ENCODE peak calls at places on chromosomes 5 and 9, in four cellular contexts. B is heart left ventricle, Y is upper lobe of right lung, M is A549. X is an unnamed sample. For H3K4me1, the result is how much of the 10 kb centered on the place peaks cover.

GRCh38 chr9:69178583-69179011 is 4.5 kb downstream of the TJP2 start:
- DNase-seq in B (no peak), Y (no peak), M (peak), X (no peak)

GRCh38 chr9:136048560-136049411 is 46.3 kb downstream of the NACC2 start:
- DNase-seq in B (no peak), Y (peak), M (no peak), X (no peak)

GRCh38 chr9:33329117-33329563 is 38.8 kb downstream of the NFX1 start:
- DNase-seq in B (peak), Y (no peak), M (peak), X (no peak)

GRCh38 chr5:76175051-76175666 is 92.0 kb downstream of the SV2C start:
- DNase-seq in B (peak), Y (no peak), M (peak), X (peak)

GRCh38 chr9:78213696-78214095 is 22.2 kb upstream of the CEP78 start:
- DNase-seq in B (no peak), Y (no peak), M (no peak), X (no peak)

GRCh38 chr5:61768692-61769281 is 436.7 kb downstream of the ZSWIM6 start:
- DNase-seq in B (no peak), Y (no peak), M (peak), X (no peak)

GRCh38 chr9:114178756-114179450 is 23.6 kb downstream of the COL27A1 start:
- DNase-seq in B (peak), Y (peak), M (no peak), X (no peak)

GRCh38 chr5:122351416-122352157 is 39.5 kb downstream of the SNCAIP start:
- DNase-seq in B (no peak), Y (no peak), M (no peak), X (no peak)

GRCh38 chr5:77638763-77639451 is 394 bp upstream of the OTP start:
- DNase-seq in B (no peak), Y (no peak), M (no peak), X (peak)

GRCh38 chr9:117250610-117251215 is 164.1 kb downstream of the ASTN2 start:
- DNase-seq in B (no peak), Y (no peak), M (no peak), X (no peak)

GRCh38 chr5:152462021-152462721 is 57.1 kb upstream of the NMUR2 start:
- DNase-seq in B (no peak), Y (no peak), M (peak), X (no peak)

GRCh38 chr9:115972802-115973201 is 180.8 kb upstream of the PAPPA start:
- DNase-seq in B (no peak), Y (no peak), M (no peak), X (no peak)

GRCh38 chr5:180343846-180344327 is 9.2 kb downstream of the GFPT2 start:
- DNase-seq in B (no peak), Y (no peak), M (no peak), X (no peak)

GRCh38 chr9:100561256-100561655 is 16.6 kb upstream of the CAVIN4 start:
- DNase-seq in B (no peak), Y (no peak), M (no peak), X (no peak)

GRCh38 chr9:84668204-84669007 is 1.1 kb upstream of the NTRK2 start:
- DNase-seq in B (peak), Y (peak), M (peak), X (peak)

GRCh38 chr9:87160148-87161107 is 213.1 kb upstream of the GAS1 start:
- DNase-seq in B (peak), Y (no peak), M (no peak), X (peak)

DNA sequence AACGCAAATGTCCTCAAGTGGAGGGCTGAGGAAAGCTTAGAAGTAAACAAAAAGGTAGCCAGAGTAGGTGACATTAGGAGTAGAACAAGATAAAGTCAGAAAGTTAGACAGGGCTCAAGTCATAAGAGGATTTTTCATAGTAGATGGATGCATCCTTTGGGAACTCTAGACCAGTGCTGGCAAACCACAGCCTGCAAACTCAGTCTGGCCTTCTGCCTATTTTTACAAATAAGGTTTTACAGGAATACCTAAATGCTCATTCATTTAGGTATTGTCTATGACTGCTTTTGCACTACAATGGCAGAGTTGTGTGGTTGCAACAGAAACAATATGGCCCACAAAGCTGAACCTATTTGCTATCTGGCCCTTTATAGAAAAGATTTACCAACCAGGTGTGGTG is 116.0 kb upstream of the HMHB1 start:
- DNase-seq in B (no peak), Y (no peak), M (no peak), X (no peak)
- H3K4me3 ChIP-seq in B (no peak), Y (no peak), M (no peak), X (no peak)

GRCh38 chr5:103232393-103232999 is 26.1 kb upstream of the MACIR start:
- DNase-seq in B (no peak), Y (no peak), M (peak), X (no peak)
- H3K4me1 ChIP-seq in B (under half), Y (under half), M (under half), X (under half)

DNA sequence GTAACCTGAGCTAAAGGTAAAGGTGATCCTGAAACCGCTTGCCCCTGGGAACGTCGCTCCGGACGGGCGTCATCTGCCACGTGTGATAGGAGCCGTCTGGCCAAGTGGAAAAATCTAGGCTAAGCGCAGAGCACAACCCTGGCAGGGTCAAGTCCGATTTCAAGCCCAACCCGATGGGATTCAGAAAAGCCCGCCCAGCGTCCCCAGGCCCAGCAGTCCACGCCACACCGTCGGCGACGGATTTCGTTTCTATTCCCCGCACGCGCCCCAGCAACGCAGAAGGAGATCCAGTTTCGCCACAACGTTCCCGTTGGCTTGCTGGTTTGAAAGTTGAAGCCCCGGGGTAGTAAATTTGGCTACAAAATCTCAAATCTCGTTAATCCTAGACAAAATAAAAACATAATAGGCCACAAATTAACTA is 32.4 kb upstream of the NFIB start:
- DNase-seq in B (peak), Y (no peak), M (no peak), X (peak)
- H3K4me3 ChIP-seq in B (peak), Y (peak), M (no peak), X (peak)

GRCh38 chr5:96637191-96637590 is 25.0 kb upstream of the CAST start:
- DNase-seq in B (no peak), Y (no peak), M (no peak), X (no peak)
- H3K4me1 ChIP-seq in B (under half), Y (under half), M (under half), X (under half)

DNA sequence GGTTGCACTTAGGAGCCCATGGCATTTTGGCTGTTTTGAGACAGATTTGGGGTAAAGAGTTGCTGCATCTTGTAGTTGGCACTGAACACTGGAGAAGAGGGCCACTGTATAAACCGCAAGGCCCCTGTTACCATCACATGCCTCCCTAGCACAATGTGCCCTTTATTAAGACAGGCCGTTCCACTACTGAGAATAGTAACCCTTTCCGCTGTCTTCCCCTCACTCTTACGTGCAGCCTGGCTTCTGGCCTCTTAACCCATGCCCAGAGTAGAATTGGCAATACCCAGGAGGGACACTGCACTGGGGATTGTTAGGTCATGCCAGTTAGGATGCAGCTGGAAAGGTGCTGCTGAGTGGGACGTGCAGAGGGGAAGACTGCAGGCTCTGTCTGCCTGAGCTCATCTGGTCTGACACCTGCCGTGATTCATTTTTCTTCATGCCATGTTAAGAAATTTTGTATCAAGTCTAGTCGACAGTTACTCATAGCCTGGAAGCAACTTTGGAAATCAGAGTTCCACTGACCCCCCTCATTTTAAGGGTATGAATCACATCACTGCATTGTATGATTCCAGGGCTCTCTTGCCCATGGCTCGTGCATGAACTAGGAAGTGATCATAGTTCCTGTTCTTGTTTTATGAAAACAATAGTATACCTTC is 146.9 kb upstream of the DMRT1 start:
- DNase-seq in B (no peak), Y (no peak), M (peak), X (peak)
- H3K4me3 ChIP-seq in B (peak), Y (peak), M (peak), X (peak)

GRCh38 chr9:129027224-129027684 is 877 bp downstream of the SH3GLB2 start:
- DNase-seq in B (no peak), Y (no peak), M (no peak), X (no peak)
- H3K4me1 ChIP-seq in B (under half), Y (under half), M (under half), X (under half)

DNA sequence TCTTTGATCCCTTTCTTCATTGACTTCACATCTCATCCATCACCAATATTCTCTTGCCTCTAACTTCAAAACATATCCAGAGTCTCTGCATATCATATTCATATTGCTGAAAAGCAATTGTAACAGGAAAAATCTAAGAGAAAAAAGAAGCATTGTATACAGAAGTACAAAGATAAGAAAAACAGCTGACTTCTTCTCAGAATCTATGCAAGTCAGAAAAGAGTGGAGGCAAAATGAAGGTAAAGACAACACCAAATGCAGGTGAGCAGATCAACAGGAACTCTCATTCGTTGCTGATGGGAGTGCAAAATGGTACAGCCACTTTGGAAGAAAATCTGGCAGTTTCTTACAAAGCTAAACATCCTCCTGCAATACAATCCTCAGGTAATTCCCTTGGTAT is 155.6 kb downstream of the PHF2 start:
- DNase-seq in B (no peak), Y (no peak), M (no peak), X (no peak)
- H3K4me3 ChIP-seq in B (no peak), Y (no peak), M (no peak), X (no peak)

GRCh38 chr9:95055337-95055850 is 262.1 kb downstream of the FANCC start:
- DNase-seq in B (no peak), Y (no peak), M (no peak), X (no peak)

GRCh38 chr9:95058121-95058785 is 259.3 kb downstream of the FANCC start:
- DNase-seq in B (no peak), Y (no peak), M (no peak), X (no peak)

GRCh38 chr9:95055851-95056551 is 261.5 kb downstream of the FANCC start:
- DNase-seq in B (no peak), Y (no peak), M (no peak), X (peak)

GRCh38 chr9:95058795-95059386 is 258.6 kb downstream of the FANCC start:
- DNase-seq in B (no peak), Y (no peak), M (no peak), X (no peak)

GRCh38 chr9:95057121-95057520 is 260.4 kb downstream of the FANCC start:
- DNase-seq in B (no peak), Y (no peak), M (no peak), X (no peak)
- H3K4me1 ChIP-seq in B (half or more), Y (half or more), M (half or more), X (under half)